ENCODE peak calls at places on chromosomes 16 and 17, in five cellular contexts. A is neuronal stem cell, E is upper lobe of right lung, S is colonic mucosa, P is cardiac muscle cell. H is an unnamed sample. For H3K36me3, the result is how much of the 10 kb centered on the place peaks cover.

GRCh38 chr17:43723697-43724359 is 34.8 kb downstream of the SOST start:
- DNase-seq in A (no peak), E (no peak), S (no peak), P (peak), H (no peak)

GRCh38 chr17:14699569-14700190 is 398.8 kb downstream of the HS3ST3B1 start:
- DNase-seq in A (peak), E (no peak), S (no peak), P (no peak), H (no peak)

GRCh38 chr17:48127371-48128051 is 19.9 kb downstream of the SNX11 start:
- DNase-seq in A (no peak), E (no peak), S (no peak), P (peak), H (no peak)

GRCh38 chr16:69564845-69565610 is 738 bp upstream of the NFAT5 start:
- DNase-seq in A (no peak), E (no peak), S (no peak), P (peak), H (peak)

GRCh38 chr16:89534147-89534788 is 26.1 kb downstream of the SPG7 start:
- DNase-seq in A (no peak), E (no peak), S (no peak), P (peak), H (peak)

GRCh38 chr17:17751489-17751995 is 70.3 kb downstream of the RAI1 start:
- DNase-seq in A (no peak), E (no peak), S (no peak), P (no peak), H (no peak)

GRCh38 chr17:52106638-52107261 is 51.8 kb downstream of the CA10 start:
- DNase-seq in A (peak), E (no peak), S (peak), P (peak), H (peak)

GRCh38 chr17:32383926-32384434 is 34.0 kb downstream of the ZNF207 start:
- DNase-seq in A (no peak), E (no peak), S (no peak), P (no peak), H (no peak)

GRCh38 chr16:81920498-81920897 is 90.8 kb downstream of the SDR42E1 start:
- DNase-seq in A (no peak), E (no peak), S (no peak), P (no peak), H (no peak)

GRCh38 chr16:81918927-81919326 is 92.3 kb downstream of the SDR42E1 start:
- DNase-seq in A (no peak), E (no peak), S (no peak), P (no peak), H (no peak)

GRCh38 chr16:81913222-81913621 is 98.0 kb downstream of the SDR42E1 start:
- DNase-seq in A (no peak), E (no peak), S (no peak), P (no peak), H (no peak)

GRCh38 chr16:81921415-81921814 is 89.9 kb downstream of the SDR42E1 start:
- DNase-seq in A (no peak), E (no peak), S (no peak), P (no peak), H (no peak)

GRCh38 chr16:81917375-81917774 is 93.9 kb downstream of the SDR42E1 start:
- DNase-seq in A (no peak), E (no peak), S (no peak), P (no peak), H (no peak)
- H3K36me3 ChIP-seq in A (under half), E (under half), S (under half), P (under half), H (under half)

GRCh38 chr16:72928089-72928981 is 119.6 kb downstream of the ZFHX3 start:
- DNase-seq in A (no peak), E (no peak), S (no peak), P (no peak), H (no peak)
- H3K4me3 ChIP-seq in A (no peak), E (no peak), S (no peak), P (no peak), H (no peak)

GRCh38 chr17:59775786-59776350 is 68.4 kb downstream of the VMP1 start:
- DNase-seq in A (no peak), E (no peak), S (no peak), P (no peak), H (no peak)

GRCh38 chr17:59778996-59779395 is 71.5 kb downstream of the VMP1 start:
- DNase-seq in A (no peak), E (no peak), S (no peak), P (no peak), H (no peak)

GRCh38 chr17:59776577-59776976 is 69.1 kb downstream of the VMP1 start:
- DNase-seq in A (no peak), E (no peak), S (no peak), P (no peak), H (no peak)

GRCh38 chr17:59777033-59777432 is 69.6 kb downstream of the VMP1 start:
- DNase-seq in A (no peak), E (no peak), S (no peak), P (no peak), H (no peak)

GRCh38 chr17:59779521-59779920 is 72.1 kb downstream of the VMP1 start:
- DNase-seq in A (no peak), E (no peak), S (no peak), P (no peak), H (no peak)
- H3K36me3 ChIP-seq in A (under half), E (under half), S (under half), P (under half), H (under half)

GRCh38 chr16:65751622-65752598 is 614.6 kb upstream of the CDH5 start:
- DNase-seq in A (no peak), E (no peak), S (no peak), P (peak), H (no peak)

GRCh38 chr16:65744401-65744800 is 622.1 kb upstream of the CDH5 start:
- DNase-seq in A (no peak), E (no peak), S (no peak), P (no peak), H (no peak)

GRCh38 chr16:65745201-65745600 is 621.3 kb upstream of the CDH5 start:
- DNase-seq in A (no peak), E (no peak), S (no peak), P (peak), H (no peak)

GRCh38 chr16:65746941-65747340 is 619.5 kb upstream of the CDH5 start:
- DNase-seq in A (no peak), E (no peak), S (no peak), P (no peak), H (no peak)

GRCh38 chr16:65749566-65749965 is 616.9 kb upstream of the CDH5 start:
- DNase-seq in A (no peak), E (no peak), S (no peak), P (no peak), H (no peak)
- H3K4me3 ChIP-seq in A (no peak), E (no peak), S (no peak), P (no peak), H (no peak)

GRCh38 chr16:30079480-30079879 is 3.7 kb downstream of the PPP4C start:
- DNase-seq in A (no peak), E (no peak), S (no peak), P (no peak), H (no peak)
- H3K36me3 ChIP-seq in A (half or more), E (half or more), S (under half), P (under half), H (under half)